ENCODE peak calls at places on chromosomes 7 and 10, in nine cellular contexts. O is mammary epithelial cell, L is BJ, D is K562, S is heart right ventricle, Y is breast epithelium, N is lung, V is right atrium auricular region, T is fibroblast of lung. R is an unnamed sample.

GRCh38 chr7:101856488-101857357 is 39.3 kb downstream of the CUX1 start:
- DNase-seq in O (peak; percentile 92), Y (peak; percentile 92), D (peak; percentile 97), N (peak; percentile 96), T (peak; percentile 50), V (peak; percentile 93), L (peak; percentile 66), S (peak; percentile 89), R (no peak)

GRCh38 chr7:21365866-21366624 is 61.8 kb upstream of the SP4 start:
- DNase-seq in V (no peak), D (no peak), S (no peak), T (peak; percentile 18), N (no peak), O (peak; percentile 83), L (no peak), Y (no peak), R (no peak)

GRCh38 chr10:76621886-76622620 is 1015.6 kb downstream of the KCNMA1 start:
- DNase-seq in O (no peak), N (no peak), Y (no peak), D (no peak), T (no peak), L (no peak), V (no peak), S (no peak), R (no peak)

GRCh38 chr7:39515556-39516228 is 50.5 kb upstream of the YAE1 start:
- DNase-seq in N (no peak), Y (no peak), O (no peak), D (peak; percentile 21), V (no peak), L (no peak), T (no peak), S (no peak), R (no peak)

GRCh38 chr7:102284891-102285540 is 1.7 kb upstream of the SH2B2 start:
- DNase-seq in S (peak; percentile 60), Y (no peak), T (no peak), L (no peak), O (no peak), N (peak; percentile 62), D (peak; percentile 53), V (peak; percentile 64), R (peak; percentile 55)

GRCh38 chr7:122507591-122507990 is 191.3 kb downstream of the RNF133 start:
- DNase-seq in T (no peak), L (no peak), O (no peak), N (no peak), S (no peak), V (no peak), Y (no peak), D (no peak), R (no peak)

GRCh38 chr7:90618880-90619279 is 22.8 kb downstream of the CDK14 start:
- DNase-seq in L (no peak), N (no peak), S (no peak), O (no peak), Y (no peak), D (no peak), V (no peak), T (no peak), R (no peak)

GRCh38 chr7:19964198-19964597 is 190.8 kb upstream of the TMEM196 start:
- DNase-seq in Y (no peak), T (peak; percentile 85), O (no peak), D (no peak), L (no peak), V (no peak), N (no peak), S (no peak), R (no peak)

GRCh38 chr7:35370694-35371093 is 116.8 kb upstream of the TBX20 start:
- DNase-seq in V (no peak), Y (no peak), N (no peak), O (no peak), T (no peak), L (no peak), D (no peak), S (no peak), R (no peak)

GRCh38 chr7:158289761-158290523 is 297.7 kb downstream of the PTPRN2 start:
- DNase-seq in V (peak; percentile 16), D (no peak), S (no peak), T (no peak), Y (no peak), L (no peak), N (no peak), O (no peak), R (no peak)

GRCh38 chr10:33199731-33200130 is 134.7 kb downstream of the NRP1 start:
- DNase-seq in T (no peak), D (no peak), S (no peak), Y (no peak), V (no peak), L (no peak), O (no peak), N (no peak), R (no peak)

GRCh38 chr10:24618401-24618800 is 105.3 kb downstream of the ARHGAP21 start:
- DNase-seq in S (no peak), D (peak; percentile 7), V (no peak), N (no peak), L (no peak), Y (no peak), O (peak; percentile 68), T (no peak), R (no peak)

GRCh38 chr7:41592794-41593193 is 110.1 kb downstream of the INHBA start:
- DNase-seq in S (no peak), Y (no peak), O (no peak), D (no peak), L (no peak), N (no peak), V (no peak), T (no peak), R (no peak)

GRCh38 chr10:72889391-72889831 is 4.1 kb upstream of the OIT3 start:
- DNase-seq in S (no peak), N (no peak), T (peak; percentile 31), D (no peak), O (peak; percentile 99), V (no peak), Y (no peak), L (no peak), R (no peak)

GRCh38 chr7:140541513-140542192 is 62.3 kb upstream of the MKRN1 start:
- DNase-seq in S (peak; percentile 38), L (no peak), D (no peak), N (peak; percentile 44), V (peak; percentile 65), Y (no peak), O (peak; percentile 87), T (peak; percentile 94), R (peak; percentile 79)

GRCh38 chr10:48252354-48252650 is 22.2 kb downstream of the FRMPD2 start:
- DNase-seq in D (no peak), Y (no peak), O (no peak), L (no peak), N (no peak), T (no peak), V (no peak), S (no peak), R (peak; percentile 90)

GRCh38 chr10:58152698-58153263 is 114.9 kb downstream of the IPMK start:
- DNase-seq in N (no peak), S (peak; percentile 18), O (peak; percentile 52), L (no peak), D (peak; percentile 62), Y (no peak), T (peak; percentile 51), V (no peak), R (peak; percentile 70)

GRCh38 chr7:137545059-137545730 is 201.7 kb upstream of the PTN start:
- DNase-seq in Y (no peak), L (no peak), O (no peak), D (no peak), V (no peak), N (no peak), T (peak; percentile 14), S (no peak), R (no peak)

GRCh38 chr10:43259981-43260761 is 6.7 kb downstream of the RASGEF1A start:
- DNase-seq in O (peak; percentile 17), N (no peak), T (no peak), D (no peak), S (peak; percentile 54), L (no peak), V (peak; percentile 58), Y (no peak), R (no peak)

GRCh38 chr10:80413152-80413996 is 5.0 kb downstream of the PRXL2A start:
- DNase-seq in S (no peak), V (no peak), D (no peak), Y (no peak), T (peak; percentile 60), N (no peak), L (peak; percentile 9), O (peak; percentile 76), R (peak; percentile 63)

GRCh38 chr10:71048995-71049650 is 160.8 kb upstream of the PCBD1 start:
- DNase-seq in Y (no peak), V (no peak), L (no peak), S (no peak), T (no peak), N (no peak), O (no peak), D (no peak), R (no peak)
- H3K27me3 ChIP-seq in Y (no peaks in the 10 kb centered on the region), V (no peaks in the 10 kb centered on the region), L (peaks cover 13% of the 10 kb centered on the region), S (no peaks in the 10 kb centered on the region), T (peaks cover 3% of the 10 kb centered on the region), N (no peaks in the 10 kb centered on the region), O (no peaks in the 10 kb centered on the region), D (peaks cover 25% of the 10 kb centered on the region), R (no peaks in the 10 kb centered on the region)

DNA sequence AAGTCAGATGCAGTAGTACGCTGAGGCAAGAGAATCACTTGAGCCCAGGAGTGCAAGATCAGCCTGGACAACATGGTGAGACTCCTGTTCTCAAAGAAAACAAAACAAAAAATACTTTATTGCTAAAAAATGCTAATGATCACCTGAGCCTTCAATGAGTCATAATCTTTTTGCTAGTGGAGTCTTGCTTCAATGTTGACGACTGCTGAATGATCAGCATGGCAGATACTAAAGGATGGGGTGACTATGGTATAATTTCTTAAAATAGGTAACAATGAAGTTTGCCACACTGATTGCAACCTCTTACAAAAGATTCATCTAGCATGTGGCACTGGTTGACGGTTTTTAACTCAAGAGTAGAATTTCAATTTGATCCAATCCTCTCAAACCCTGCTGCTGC is 22.3 kb downstream of the NANOS1 start:
- DNase-seq in N (no peak), S (no peak), L (no peak), O (peak; percentile 20), D (no peak), T (no peak), Y (no peak), V (no peak), R (no peak)
- H3K36me3 ChIP-seq in N (peaks cover 48% of the 10 kb centered on the region), S (peaks cover 7% of the 10 kb centered on the region), L (peaks cover 21% of the 10 kb centered on the region), O (peaks cover 68% of the 10 kb centered on the region), D (peaks cover 96% of the 10 kb centered on the region), T (peaks cover 21% of the 10 kb centered on the region), Y (peaks cover 5% of the 10 kb centered on the region), V (peaks cover 98% of the 10 kb centered on the region), R (peaks cover 99% of the 10 kb centered on the region)

GRCh38 chr7:139523199-139523941 is at the start of gene CLEC2L:
- DNase-seq in T (no peak), S (no peak), Y (no peak), V (no peak), O (no peak), L (no peak), N (no peak), D (no peak), R (no peak)
- H3K27me3 ChIP-seq in T (peaks cover 21% of the 10 kb centered on the region), S (peaks cover 37% of the 10 kb centered on the region), Y (peaks cover 2% of the 10 kb centered on the region), V (no peaks in the 10 kb centered on the region), O (peaks cover 19% of the 10 kb centered on the region), L (peaks cover 31% of the 10 kb centered on the region), N (peaks cover 8% of the 10 kb centered on the region), D (peaks cover 43% of the 10 kb centered on the region), R (no peaks in the 10 kb centered on the region)

DNA sequence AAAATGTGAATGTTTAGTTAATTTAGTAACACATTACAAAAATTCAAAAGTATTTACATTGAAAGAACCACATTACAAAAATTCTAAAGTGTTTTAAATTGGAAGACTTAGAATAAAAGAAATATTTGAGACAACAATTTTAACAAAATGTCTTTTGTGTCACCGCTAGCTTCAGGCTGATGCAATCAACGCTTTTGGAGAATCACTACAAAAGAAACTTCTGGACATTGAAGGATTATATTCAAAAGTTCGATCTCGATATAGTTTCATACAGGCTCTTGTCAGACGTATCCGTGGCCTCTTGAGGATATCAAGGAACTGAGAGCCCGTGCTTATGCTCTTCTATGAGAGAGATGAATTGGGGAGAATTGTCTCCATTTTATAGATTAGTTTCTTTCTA is 14.1 kb upstream of the STMP1 start:
- DNase-seq in O (no peak), L (no peak), D (no peak), S (no peak), Y (no peak), T (no peak), N (no peak), V (no peak), R (no peak)
- H3K36me3 ChIP-seq in O (peaks cover 32% of the 10 kb centered on the region), L (peaks cover 2% of the 10 kb centered on the region), D (peaks cover 67% of the 10 kb centered on the region), S (no peaks in the 10 kb centered on the region), Y (no peaks in the 10 kb centered on the region), T (no peaks in the 10 kb centered on the region), N (peaks cover 6% of the 10 kb centered on the region), V (peaks cover 25% of the 10 kb centered on the region), R (peaks cover 57% of the 10 kb centered on the region)

R was measured in WERI-Rb-1.